ENCODE peak calls at places on chromosomes 13 and 19, in nine cellular contexts. J, I, S, M, Y, R, O, P and G are unnamed samples.

GRCh38 chr19:48967346-48968178 is 2.5 kb downstream of the FTL start:
- DNase-seq in J (peak), P (peak), R (peak), S (no peak), M (no peak), Y (no peak), I (no peak), O (no peak), G (no peak)

GRCh38 chr19:53659292-53659691 is 27.5 kb downstream of the DPRX start:
- DNase-seq in R (no peak), O (peak), I (peak), S (peak), Y (peak), M (peak), J (no peak), P (peak), G (no peak)

GRCh38 chr13:110264685-110265275 is 42.2 kb downstream of the COL4A1 start:
- DNase-seq in S (no peak), P (no peak), J (no peak), Y (peak), R (no peak), M (no peak), I (no peak), O (no peak), G (no peak)

GRCh38 chr13:23289917-23290357 is 109.2 kb downstream of the SGCG start:
- DNase-seq in O (peak), I (no peak), R (peak), J (peak), Y (no peak), M (no peak), S (peak), P (peak), G (no peak)

GRCh38 chr13:30576528-30576927 is 41.2 kb upstream of the USPL1 start:
- DNase-seq in I (no peak), J (peak), R (peak), Y (no peak), M (no peak), S (peak), O (peak), P (no peak), G (no peak)

GRCh38 chr19:48249502-48250014 is 6.2 kb downstream of the CARD8 start:
- DNase-seq in P (no peak), Y (no peak), S (no peak), O (no peak), J (no peak), I (no peak), R (no peak), M (no peak), G (peak)

GRCh38 chr19:325937-326565 is 18.5 kb downstream of the MIER2 start:
- DNase-seq in O (no peak), S (no peak), M (no peak), Y (no peak), P (no peak), J (no peak), I (no peak), R (no peak), G (no peak)

GRCh38 chr19:19488041-19488874 is 27.1 kb downstream of the TSSK6 start:
- DNase-seq in I (no peak), Y (peak), R (no peak), P (peak), O (no peak), M (peak), S (no peak), J (peak), G (no peak)

GRCh38 chr13:84574851-84575250 is 692.6 kb upstream of the SLITRK1 start:
- DNase-seq in P (peak), M (no peak), R (peak), O (no peak), Y (no peak), J (peak), I (no peak), S (peak), G (peak)

GRCh38 chr19:11418518-11419506 is at the start of gene RGL3:
- DNase-seq in P (peak), M (peak), S (peak), O (no peak), I (no peak), R (no peak), Y (peak), J (no peak), G (no peak)
- TF ChIP-seq EZH2 in P (no peak), M (no peak), S (no peak), O (peak), I (no peak), R (peak), Y (peak), J (peak), G (no peak)

GRCh38 chr19:30448386-30449130 is 76.4 kb downstream of the ZNF536 start:
- DNase-seq in Y (peak), R (no peak), I (no peak), P (peak), O (no peak), S (no peak), J (no peak), M (no peak), G (no peak)

GRCh38 chr19:30449673-30450072 is 77.5 kb downstream of the ZNF536 start:
- DNase-seq in M (peak), I (no peak), P (no peak), Y (peak), R (no peak), O (no peak), S (no peak), J (peak), G (no peak)

GRCh38 chr19:30450101-30450500 is 77.9 kb downstream of the ZNF536 start:
- DNase-seq in S (no peak), Y (peak), M (peak), P (peak), R (peak), J (peak), O (no peak), I (peak), G (no peak)

GRCh38 chr19:30450945-30451344 is 78.8 kb downstream of the ZNF536 start:
- DNase-seq in Y (peak), M (no peak), I (no peak), R (no peak), O (no peak), J (no peak), S (no peak), P (peak), G (no peak)

GRCh38 chr19:30449191-30449590 is 77.0 kb downstream of the ZNF536 start:
- DNase-seq in I (no peak), Y (no peak), J (no peak), R (no peak), S (no peak), O (no peak), M (no peak), P (peak), G (no peak)
- TF ChIP-seq EZH2 in I (no peak), Y (no peak), J (no peak), R (no peak), S (no peak), O (no peak), M (no peak), P (no peak), G (no peak)

DNA sequence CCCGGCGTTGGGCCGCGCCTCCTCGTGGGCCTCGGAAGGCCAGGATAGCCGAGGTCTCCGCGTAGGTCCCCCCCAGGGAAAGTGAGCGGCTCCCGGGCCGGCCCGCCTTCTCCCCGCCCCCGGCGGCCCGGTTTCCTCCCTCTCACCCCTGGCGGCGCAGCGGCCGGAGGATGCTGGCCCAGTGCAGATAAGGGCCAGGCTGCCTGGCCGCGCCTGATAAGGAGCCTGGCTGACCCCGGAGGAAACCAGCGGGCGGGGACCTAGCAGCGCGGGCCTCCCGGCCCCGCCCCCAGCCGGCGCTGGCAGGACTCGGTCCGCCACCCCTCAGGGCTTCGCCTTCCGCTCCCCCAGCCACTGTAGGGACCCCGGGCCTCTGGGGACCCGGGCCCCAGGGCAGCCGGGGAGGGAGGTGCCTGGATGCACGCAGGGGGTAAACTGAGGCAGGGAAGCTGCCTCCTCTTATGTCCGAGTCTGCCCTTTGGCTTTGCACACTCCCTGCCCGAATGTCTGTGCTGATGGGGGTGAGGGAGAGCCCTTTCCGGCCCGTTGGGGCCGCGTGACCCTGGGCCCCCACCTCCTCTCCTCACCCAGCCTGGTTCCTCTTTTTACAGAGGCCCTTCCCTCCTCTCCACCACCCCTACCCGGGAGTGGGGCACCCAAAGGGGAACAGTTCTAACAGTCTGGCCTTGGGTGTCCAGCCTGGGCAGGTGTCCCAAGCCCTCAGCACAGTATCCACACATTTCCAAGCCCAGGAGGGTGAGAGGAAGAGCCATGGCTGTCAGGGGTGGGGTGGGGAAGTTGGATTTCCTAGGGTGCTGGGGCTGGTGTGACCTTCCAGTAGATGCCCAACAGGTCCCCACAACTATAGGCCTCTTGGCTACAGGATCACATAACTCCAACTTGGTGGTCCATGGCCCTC is at the start of gene LYL1:
- DNase-seq in R (no peak), J (peak), M (peak), P (no peak), O (no peak), Y (peak), I (no peak), S (no peak), G (peak)
- TF ChIP-seq EZH2 in R (no peak), J (no peak), M (no peak), P (no peak), O (no peak), Y (peak), I (no peak), S (no peak), G (no peak)

DNA sequence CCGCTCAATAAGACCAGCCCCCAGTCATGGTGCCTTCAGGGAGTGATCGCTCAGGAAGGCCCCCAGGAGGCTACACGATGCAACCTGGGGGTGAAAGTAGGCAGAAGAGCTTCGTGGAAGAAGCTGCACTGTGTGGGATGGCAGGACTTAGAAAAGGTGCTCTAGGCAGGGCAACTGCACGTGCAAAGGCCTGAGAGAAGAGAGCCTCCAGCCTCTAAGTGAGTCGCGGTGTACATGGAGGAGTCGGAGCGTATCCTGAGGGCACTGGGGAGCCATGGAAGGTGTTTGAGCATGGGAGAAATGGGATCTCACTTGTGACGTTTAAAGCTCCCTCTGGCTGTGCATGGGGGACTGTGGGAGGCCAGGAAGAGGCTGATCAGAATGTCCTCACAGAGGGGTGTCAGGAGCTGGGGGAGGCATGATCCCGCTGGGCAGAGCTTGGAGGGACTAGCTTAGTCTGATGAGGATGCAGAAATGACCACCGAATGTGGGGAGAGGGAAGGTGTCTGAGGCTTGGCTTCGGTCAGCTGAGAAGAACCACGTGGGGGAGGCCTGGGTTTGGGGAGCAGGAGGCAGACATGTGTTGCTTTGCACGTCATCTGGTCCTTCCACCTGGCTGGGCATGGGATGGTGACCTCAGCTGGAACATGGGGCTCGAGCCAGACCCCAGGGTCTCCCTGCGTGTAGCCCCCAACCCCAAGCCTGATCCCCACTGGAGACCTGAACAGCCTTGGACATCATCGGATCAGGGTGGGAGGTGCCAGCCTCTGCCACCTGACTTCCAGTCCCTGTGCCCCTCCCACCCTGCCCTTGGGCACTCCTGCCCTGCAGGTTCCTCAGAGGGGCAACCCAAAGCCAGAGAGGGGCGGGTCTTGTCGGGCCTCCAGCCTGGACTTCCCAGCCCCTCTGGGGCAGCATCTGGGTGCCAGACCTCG is 1.1 kb downstream of the APC2 start:
- DNase-seq in J (no peak), O (no peak), Y (no peak), M (no peak), S (no peak), I (no peak), R (no peak), P (no peak), G (no peak)
- TF ChIP-seq EZH2 in J (peak), O (no peak), Y (no peak), M (no peak), S (no peak), I (no peak), R (no peak), P (no peak), G (no peak)

DNA sequence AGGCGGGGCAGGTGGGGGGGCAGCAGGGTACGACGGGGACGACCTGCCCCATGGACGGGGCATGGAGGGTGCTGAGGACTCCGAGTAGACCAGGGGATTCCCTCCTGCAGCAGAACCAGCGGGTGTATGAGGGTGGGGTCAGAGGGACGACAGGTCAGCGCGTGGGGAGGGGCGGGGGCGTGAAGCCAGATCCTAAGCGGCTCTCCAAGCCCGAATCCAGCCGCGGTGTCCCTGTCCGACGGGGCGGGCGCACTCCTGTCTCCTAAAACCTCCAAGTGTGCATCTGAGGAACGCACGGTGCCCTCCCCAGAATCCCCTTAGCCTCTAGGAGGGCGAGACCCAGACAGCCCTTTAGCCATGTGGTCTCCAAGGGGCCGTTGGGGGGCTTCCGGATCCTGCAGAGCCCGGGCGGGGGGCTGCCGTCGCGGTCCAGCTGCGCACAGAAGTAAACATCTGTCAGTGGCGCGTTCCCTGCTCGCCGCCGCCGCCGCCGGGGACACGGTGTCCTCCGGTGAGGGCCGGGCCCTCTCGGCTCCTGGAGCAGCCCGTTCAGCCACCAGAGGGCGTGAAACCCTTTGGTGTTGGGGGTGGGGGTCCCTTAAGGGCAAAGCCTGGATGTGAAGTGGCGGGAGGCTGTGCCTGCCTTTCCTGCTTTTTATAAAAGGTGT is 732 bp downstream of the NRTN start:
- DNase-seq in O (peak), R (no peak), Y (peak), P (peak), I (no peak), S (peak), M (peak), J (peak), G (peak)
- TF ChIP-seq EZH2 in O (peak), R (peak), Y (peak), P (peak), I (no peak), S (no peak), M (no peak), J (peak), G (no peak)

DNA sequence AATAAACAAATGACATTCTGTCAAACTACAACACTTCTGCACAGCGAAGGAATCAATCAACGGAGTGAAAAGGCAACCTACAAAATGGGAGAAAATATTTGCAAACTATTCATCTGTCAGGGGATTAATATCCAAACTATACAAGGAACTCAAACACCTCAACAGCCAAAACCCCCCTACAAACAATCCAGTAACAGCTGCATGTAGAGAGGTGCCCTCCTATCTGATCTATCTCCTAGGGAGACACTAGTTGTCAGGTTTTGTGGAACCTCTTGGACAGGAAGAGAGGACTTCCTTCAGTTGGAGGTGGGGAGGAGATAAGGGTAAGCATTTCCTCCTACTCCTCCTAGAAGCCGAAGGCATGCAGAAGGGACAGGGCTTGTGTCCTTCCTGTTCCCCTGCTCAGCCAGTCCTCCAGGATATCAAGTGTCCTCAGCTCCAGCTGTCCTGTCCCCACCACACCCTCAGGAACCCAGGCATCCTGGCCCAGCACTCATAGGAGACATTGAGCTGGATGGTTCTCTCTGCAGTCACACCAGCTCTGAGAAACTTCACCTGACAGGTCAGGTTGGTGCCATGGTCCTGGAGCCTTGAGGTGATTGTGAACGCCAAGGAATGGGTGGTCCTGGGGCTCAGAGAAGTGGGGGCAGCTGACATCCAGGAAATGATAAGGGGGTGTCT is 9.8 kb upstream of the SIGLEC8 start:
- DNase-seq in S (no peak), J (no peak), O (no peak), R (no peak), Y (no peak), P (no peak), I (no peak), M (no peak), G (no peak)
- TF ChIP-seq EZH2 in S (no peak), J (no peak), O (no peak), R (no peak), Y (no peak), P (no peak), I (no peak), M (no peak), G (no peak)

DNA sequence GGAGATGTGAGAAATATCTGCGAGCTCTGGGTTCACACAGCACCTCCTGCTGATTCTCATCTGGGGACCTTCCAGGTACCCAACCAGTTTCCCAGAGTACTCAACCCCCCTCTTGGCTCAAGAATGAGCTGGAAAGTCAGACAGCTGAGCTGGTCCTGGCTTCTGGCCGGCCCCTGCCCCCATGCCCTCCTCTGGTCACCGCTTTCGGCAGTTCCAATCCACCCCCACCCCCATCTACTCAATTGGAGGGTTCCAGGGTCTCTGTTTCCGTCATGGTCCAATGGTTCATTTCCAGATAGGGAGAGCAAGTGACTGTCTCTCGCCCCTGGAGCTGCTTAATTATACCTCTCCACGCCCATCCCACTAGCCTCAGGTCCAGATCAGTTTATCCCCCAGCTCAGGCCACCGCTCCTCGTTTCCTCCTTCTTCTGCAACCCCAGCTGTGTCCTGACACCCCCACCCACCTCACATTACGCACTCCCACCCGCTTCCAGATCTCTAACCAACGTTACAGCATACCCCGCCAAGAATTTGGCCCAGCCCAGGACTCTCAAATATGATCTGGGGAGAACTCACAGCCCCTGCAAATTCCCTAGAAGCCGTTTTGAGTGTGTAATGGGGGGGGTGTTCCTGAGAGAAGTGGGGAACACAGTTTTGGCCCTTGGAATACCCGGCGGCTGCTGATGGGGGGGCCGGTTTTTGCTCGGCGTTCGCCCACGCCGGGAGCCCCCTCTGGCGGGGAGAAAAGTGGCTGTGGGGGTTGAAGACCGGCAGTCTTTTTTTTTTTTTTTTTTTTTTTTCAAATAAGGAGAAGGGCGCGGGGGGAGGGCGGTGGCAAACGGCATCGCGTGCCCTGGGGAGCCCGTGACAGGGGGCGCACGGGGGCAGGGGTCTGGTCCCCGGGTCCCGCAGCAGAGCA is 1.8 kb upstream of the PDE4A start:
- DNase-seq in O (no peak), P (peak), J (peak), I (no peak), S (no peak), M (peak), R (no peak), Y (peak), G (no peak)
- TF ChIP-seq EZH2 in O (peak), P (peak), J (peak), I (no peak), S (peak), M (peak), R (peak), Y (no peak), G (no peak)